ENCODE peak calls at places on chromosomes 11 and 22, in four cellular contexts. P, E, F and A are unnamed samples.
A peak's percentile ranks its signal among the peaks of the same experiment; 100 is the strongest.

GRCh38 chr11:44854146-44854545 is 96.5 kb downstream of the TP53I11 start:
- DNase-seq in P (no peak), E (no peak), F (no peak), A (no peak)

GRCh38 chr11:22491826-22492225 is 133.8 kb downstream of the FANCF start:
- DNase-seq in F (no peak), P (peak; percentile 11), E (no peak), A (peak; percentile 14)

GRCh38 chr11:6200975-6201374 is 2.0 kb downstream of the OR52W1 start:
- DNase-seq in F (no peak), P (no peak), E (no peak), A (no peak)

GRCh38 chr22:36237462-36238347 is 1.6 kb downstream of the APOL2 start:
- DNase-seq in F (no peak), P (no peak), E (no peak), A (no peak)

GRCh38 chr11:89436071-89436470 is 55.1 kb downstream of the NOX4 start:
- DNase-seq in E (no peak), P (no peak), F (no peak), A (no peak)

GRCh38 chr22:25492950-25493790 is 71.3 kb upstream of the GRK3 start:
- DNase-seq in E (no peak), F (no peak), P (no peak), A (no peak)

GRCh38 chr11:31325162-31325561 is 44.4 kb downstream of the DCDC1 start:
- DNase-seq in F (no peak), E (no peak), P (no peak), A (no peak)

GRCh38 chr11:134371436-134372185 is 39.8 kb downstream of the GLB1L2 start:
- DNase-seq in E (no peak), P (no peak), F (no peak), A (no peak)

GRCh38 chr22:19825904-19826618 is 28.6 kb downstream of the GNB1L start:
- DNase-seq in E (no peak), P (no peak), F (no peak), A (no peak)

GRCh38 chr11:3121931-3122774 is 43.0 kb downstream of the OSBPL5 start:
- DNase-seq in E (no peak), F (no peak), P (no peak), A (peak; percentile 11)

GRCh38 chr22:36471341-36471821 is 10.1 kb downstream of the TXN2 start:
- DNase-seq in F (no peak), E (no peak), P (no peak), A (no peak)

GRCh38 chr11:118398797-118399564 is 2.4 kb upstream of the ATP5MG start:
- DNase-seq in P (no peak), E (no peak), F (no peak), A (no peak)

GRCh38 chr11:33724644-33725035 is 11.6 kb downstream of the CD59 start:
- DNase-seq in P (no peak), E (no peak), F (no peak), A (no peak)

GRCh38 chr22:40597541-40598453 is 38.7 kb downstream of the MRTFA start:
- DNase-seq in P (no peak), F (no peak), E (no peak), A (no peak)

GRCh38 chr11:74749127-74749964 is 697 bp downstream of the RNF169 start:
- DNase-seq in P (peak; percentile 57), E (peak; percentile 66), F (peak; percentile 73), A (peak; percentile 62)

GRCh38 chr11:44110231-44110679 is 14.8 kb downstream of the EXT2 start:
- DNase-seq in E (peak; percentile 75), P (peak; percentile 74), F (peak; percentile 47), A (peak; percentile 64)

DNA sequence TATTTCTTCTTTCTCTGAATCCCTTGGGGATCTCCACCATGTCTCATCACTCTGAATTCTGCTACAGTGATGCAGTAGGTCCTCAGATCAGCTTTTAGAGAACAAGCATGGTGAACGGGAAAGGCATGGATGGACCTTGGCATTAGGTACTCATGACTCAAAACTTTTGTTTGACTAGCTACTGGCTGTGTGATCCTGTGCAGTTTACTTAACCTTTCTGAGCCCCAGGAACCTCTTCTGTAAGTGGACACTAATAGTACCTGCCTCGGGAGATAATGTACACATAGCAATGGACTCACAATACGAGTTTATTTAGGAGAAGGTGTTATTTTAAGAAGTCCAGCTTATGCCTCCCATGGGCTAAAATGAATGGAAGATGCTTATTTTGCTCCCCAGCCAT is 184.7 kb upstream of the TBCEL start:
- DNase-seq in P (no peak), F (peak; percentile 10), E (no peak), A (no peak)
- TF ChIP-seq ELF4 in P (no peak), F (no peak), E (no peak), A (no peak)

DNA sequence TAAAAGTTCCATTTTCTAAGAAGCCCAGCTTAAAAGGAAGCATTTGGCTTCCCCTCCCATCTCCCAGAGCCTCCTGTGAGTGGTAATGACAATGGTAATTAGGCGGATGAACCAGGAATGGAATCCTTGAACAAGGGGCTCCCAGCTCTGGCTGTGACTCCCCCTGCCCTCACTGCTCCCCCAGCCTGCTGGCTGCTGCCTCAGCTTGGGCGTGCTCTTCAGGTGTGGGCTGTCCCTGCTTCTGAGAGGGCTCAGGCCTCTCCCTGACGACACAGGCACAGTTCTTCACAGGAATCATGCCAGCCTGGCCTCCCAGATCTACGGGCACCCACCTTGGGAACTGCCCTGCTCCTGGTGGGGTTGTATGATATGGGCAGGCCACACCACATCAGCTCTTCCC is 81.7 kb upstream of the NARS2 start:
- DNase-seq in E (no peak), P (no peak), F (no peak), A (no peak)
- TF ChIP-seq ELF4 in E (no peak), P (no peak), F (no peak), A (no peak)

DNA sequence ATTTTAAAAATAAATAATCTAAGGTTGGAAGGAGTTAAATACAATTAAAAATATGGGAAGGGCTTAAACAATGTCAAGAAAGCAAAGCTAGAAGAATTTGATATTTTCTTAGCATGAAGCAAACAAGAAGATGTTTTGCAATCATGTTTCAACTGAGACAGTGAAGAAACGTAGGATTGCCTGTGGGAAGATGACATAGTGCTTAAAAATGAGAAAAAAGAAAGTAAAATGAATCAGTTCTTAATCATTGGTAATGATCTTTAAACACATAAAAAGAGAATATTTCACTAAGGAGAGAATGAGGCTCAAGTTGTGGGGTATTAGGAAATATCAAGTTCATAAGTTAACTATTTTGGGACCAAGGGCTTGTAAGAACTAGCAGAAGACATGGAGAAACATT is 855.0 kb downstream of the METTL15 start:
- DNase-seq in P (no peak), E (no peak), F (no peak), A (no peak)
- TF ChIP-seq ELF4 in P (no peak), E (no peak), F (no peak), A (no peak)

GRCh38 chr11:848988-849824 is 6.6 kb downstream of the TSPAN4 start:
- DNase-seq in P (peak; percentile 74), F (no peak), E (no peak), A (peak; percentile 89)
- TF ChIP-seq ELF4 in P (no peak), F (no peak), E (no peak), A (no peak)

GRCh38 chr22:37650463-37651136 is 7.9 kb upstream of the PDXP start:
- DNase-seq in F (no peak), E (no peak), P (no peak), A (no peak)

GRCh38 chr22:37647928-37648327 is 8.5 kb downstream of the SH3BP1 start:
- DNase-seq in F (no peak), E (no peak), P (no peak), A (no peak)

GRCh38 chr22:37641251-37641949 is 1.9 kb downstream of the SH3BP1 start:
- DNase-seq in F (no peak), E (no peak), P (no peak), A (no peak)

GRCh38 chr22:37643225-37643847 is 3.9 kb downstream of the SH3BP1 start:
- DNase-seq in F (no peak), P (peak; percentile 93), E (peak; percentile 76), A (peak; percentile 93)

GRCh38 chr22:37647317-37647716 is 7.8 kb downstream of the SH3BP1 start:
- DNase-seq in P (no peak), F (no peak), E (no peak), A (no peak)
- TF ChIP-seq ELF4 in P (no peak), F (no peak), E (no peak), A (no peak)

GRCh38 chr11:82757660-82758301 is 24.1 kb upstream of the FAM181B start:
- DNase-seq in E (no peak), F (no peak), P (no peak), A (no peak)
- TF ChIP-seq ELF4 in E (no peak), F (no peak), P (no peak), A (no peak)